ENCODE peak calls at places on chromosomes 7 and 10, in six cellular contexts. One of them, this sample, is unnamed.

GRCh38 chr7:139772115-139772514 is 5.7 kb downstream of the HIPK2 start:
- DNase-seq in CD8-positive, alpha-beta memory T cell: no peak
- DNase-seq in AML-193: no peak
- DNase-seq in activated CD8-positive, alpha-beta memory T cell treated with anti-CD3 and anti-CD28 coated beads, Interleukin-2, amount 50 U/mL, for 48 hours: no peak
- DNase-seq in EH: no peak
- DNase-seq in EL: no peak
- DNase-seq in this sample: no peak

GRCh38 chr7:113199841-113200240 is 81.5 kb upstream of the SMIM30 start:
- DNase-seq in activated CD8-positive, alpha-beta memory T cell treated with anti-CD3 and anti-CD28 coated beads, Interleukin-2, amount 50 U/mL, for 48 hours: no peak
- DNase-seq in CD8-positive, alpha-beta memory T cell: no peak
- DNase-seq in EH: peak; percentile 78
- DNase-seq in EL: peak; percentile 66
- DNase-seq in AML-193: no peak
- DNase-seq in this sample: no peak

GRCh38 chr7:17123020-17123419 is 175.4 kb upstream of the AHR start:
- DNase-seq in activated CD8-positive, alpha-beta memory T cell treated with anti-CD3 and anti-CD28 coated beads, Interleukin-2, amount 50 U/mL, for 48 hours: no peak
- DNase-seq in EL: peak; percentile 89
- DNase-seq in EH: peak; percentile 95
- DNase-seq in AML-193: peak; percentile 63
- DNase-seq in CD8-positive, alpha-beta memory T cell: no peak
- DNase-seq in this sample: no peak

GRCh38 chr7:123966936-123967335 is 41.9 kb downstream of the SPAM1 start:
- DNase-seq in EH: no peak
- DNase-seq in CD8-positive, alpha-beta memory T cell: no peak
- DNase-seq in EL: no peak
- DNase-seq in activated CD8-positive, alpha-beta memory T cell treated with anti-CD3 and anti-CD28 coated beads, Interleukin-2, amount 50 U/mL, for 48 hours: no peak
- DNase-seq in AML-193: peak; percentile 42
- DNase-seq in this sample: no peak

GRCh38 chr7:45235905-45236304 is 78.3 kb downstream of the RAMP3 start:
- DNase-seq in activated CD8-positive, alpha-beta memory T cell treated with anti-CD3 and anti-CD28 coated beads, Interleukin-2, amount 50 U/mL, for 48 hours: no peak
- DNase-seq in AML-193: no peak
- DNase-seq in CD8-positive, alpha-beta memory T cell: no peak
- DNase-seq in EL: no peak
- DNase-seq in EH: no peak
- DNase-seq in this sample: no peak

GRCh38 chr7:40761757-40762342 is 627.0 kb downstream of the SUGCT start:
- DNase-seq in CD8-positive, alpha-beta memory T cell: no peak
- DNase-seq in EH: no peak
- DNase-seq in EL: no peak
- DNase-seq in activated CD8-positive, alpha-beta memory T cell treated with anti-CD3 and anti-CD28 coated beads, Interleukin-2, amount 50 U/mL, for 48 hours: no peak
- DNase-seq in AML-193: no peak
- DNase-seq in this sample: no peak

GRCh38 chr10:87661861-87662785 is 2.4 kb downstream of the PAPSS2 start:
- DNase-seq in CD8-positive, alpha-beta memory T cell: no peak
- DNase-seq in EH: peak; percentile 50
- DNase-seq in activated CD8-positive, alpha-beta memory T cell treated with anti-CD3 and anti-CD28 coated beads, Interleukin-2, amount 50 U/mL, for 48 hours: no peak
- DNase-seq in AML-193: no peak
- DNase-seq in EL: peak; percentile 67
- DNase-seq in this sample: no peak

GRCh38 chr10:71972746-71973695 is 8.8 kb downstream of the CHST3 start:
- DNase-seq in EH: peak; percentile 53
- DNase-seq in EL: peak; percentile 50
- DNase-seq in CD8-positive, alpha-beta memory T cell: no peak
- DNase-seq in activated CD8-positive, alpha-beta memory T cell treated with anti-CD3 and anti-CD28 coated beads, Interleukin-2, amount 50 U/mL, for 48 hours: no peak
- DNase-seq in AML-193: no peak
- DNase-seq in this sample: no peak

GRCh38 chr10:66822801-66823200 is 103.0 kb upstream of the LRRTM3 start:
- DNase-seq in activated CD8-positive, alpha-beta memory T cell treated with anti-CD3 and anti-CD28 coated beads, Interleukin-2, amount 50 U/mL, for 48 hours: no peak
- DNase-seq in CD8-positive, alpha-beta memory T cell: no peak
- DNase-seq in EH: no peak
- DNase-seq in AML-193: no peak
- DNase-seq in EL: no peak
- DNase-seq in this sample: no peak

GRCh38 chr10:121926669-121927360 is 1.0 kb downstream of the ATE1 start:
- DNase-seq in EH: peak; percentile 24
- DNase-seq in CD8-positive, alpha-beta memory T cell: peak; percentile 3
- DNase-seq in activated CD8-positive, alpha-beta memory T cell treated with anti-CD3 and anti-CD28 coated beads, Interleukin-2, amount 50 U/mL, for 48 hours: no peak
- DNase-seq in AML-193: peak; percentile 4
- DNase-seq in EL: peak; percentile 33
- DNase-seq in this sample: no peak

GRCh38 chr10:74822583-74823089 is 3.8 kb upstream of the KAT6B start:
- DNase-seq in EH: peak; percentile 87
- DNase-seq in CD8-positive, alpha-beta memory T cell: no peak
- DNase-seq in activated CD8-positive, alpha-beta memory T cell treated with anti-CD3 and anti-CD28 coated beads, Interleukin-2, amount 50 U/mL, for 48 hours: no peak
- DNase-seq in AML-193: no peak
- DNase-seq in EL: peak; percentile 29
- DNase-seq in this sample: no peak

GRCh38 chr10:53153831-53154230 is 381.2 kb upstream of the MBL2 start:
- DNase-seq in AML-193: no peak
- DNase-seq in EH: no peak
- DNase-seq in activated CD8-positive, alpha-beta memory T cell treated with anti-CD3 and anti-CD28 coated beads, Interleukin-2, amount 50 U/mL, for 48 hours: no peak
- DNase-seq in CD8-positive, alpha-beta memory T cell: no peak
- DNase-seq in EL: no peak
- DNase-seq in this sample: no peak

GRCh38 chr7:28410628-28411578 is 1.4 kb upstream of the CREB5 start:
- DNase-seq in EH: peak; percentile 10
- DNase-seq in activated CD8-positive, alpha-beta memory T cell treated with anti-CD3 and anti-CD28 coated beads, Interleukin-2, amount 50 U/mL, for 48 hours: peak; percentile 54
- DNase-seq in AML-193: peak; percentile 55
- DNase-seq in CD8-positive, alpha-beta memory T cell: no peak
- DNase-seq in EL: peak; percentile 51
- DNase-seq in this sample: peak; percentile 33

GRCh38 chr10:21260060-21260792 is 265.3 kb downstream of the SKIDA1 start:
- DNase-seq in activated CD8-positive, alpha-beta memory T cell treated with anti-CD3 and anti-CD28 coated beads, Interleukin-2, amount 50 U/mL, for 48 hours: no peak
- DNase-seq in EL: no peak
- DNase-seq in AML-193: no peak
- DNase-seq in EH: peak; percentile 11
- DNase-seq in CD8-positive, alpha-beta memory T cell: no peak
- DNase-seq in this sample: no peak

GRCh38 chr10:84328303-84329093 is at the start of gene CCSER2:
- DNase-seq in activated CD8-positive, alpha-beta memory T cell treated with anti-CD3 and anti-CD28 coated beads, Interleukin-2, amount 50 U/mL, for 48 hours: peak; percentile 99
- DNase-seq in CD8-positive, alpha-beta memory T cell: peak; percentile 93
- DNase-seq in EL: peak; percentile 95
- DNase-seq in EH: peak; percentile 94
- DNase-seq in AML-193: peak; percentile 76
- DNase-seq in this sample: no peak

GRCh38 chr10:65265451-65265954 is 1660.3 kb upstream of the LRRTM3 start:
- DNase-seq in AML-193: no peak
- DNase-seq in activated CD8-positive, alpha-beta memory T cell treated with anti-CD3 and anti-CD28 coated beads, Interleukin-2, amount 50 U/mL, for 48 hours: no peak
- DNase-seq in EL: no peak
- DNase-seq in CD8-positive, alpha-beta memory T cell: no peak
- DNase-seq in EH: no peak
- DNase-seq in this sample: no peak

GRCh38 chr7:135095450-135095849 is 52.4 kb upstream of the TMEM140 start:
- DNase-seq in EL: no peak
- DNase-seq in AML-193: no peak
- DNase-seq in EH: no peak
- DNase-seq in CD8-positive, alpha-beta memory T cell: no peak
- DNase-seq in activated CD8-positive, alpha-beta memory T cell treated with anti-CD3 and anti-CD28 coated beads, Interleukin-2, amount 50 U/mL, for 48 hours: no peak
- DNase-seq in this sample: no peak

GRCh38 chr10:13253726-13254125 is 19.6 kb upstream of the UCMA start:
- DNase-seq in EH: no peak
- DNase-seq in EL: no peak
- DNase-seq in AML-193: no peak
- DNase-seq in CD8-positive, alpha-beta memory T cell: no peak
- DNase-seq in activated CD8-positive, alpha-beta memory T cell treated with anti-CD3 and anti-CD28 coated beads, Interleukin-2, amount 50 U/mL, for 48 hours: no peak
- DNase-seq in this sample: no peak

GRCh38 chr10:47266602-47267001 is 33.4 kb upstream of the GDF10 start:
- DNase-seq in CD8-positive, alpha-beta memory T cell: no peak
- DNase-seq in activated CD8-positive, alpha-beta memory T cell treated with anti-CD3 and anti-CD28 coated beads, Interleukin-2, amount 50 U/mL, for 48 hours: peak; percentile 45
- DNase-seq in EH: no peak
- DNase-seq in AML-193: no peak
- DNase-seq in EL: no peak
- DNase-seq in this sample: no peak

GRCh38 chr10:14658331-14659122 is 116.2 kb downstream of the FAM107B start:
- DNase-seq in activated CD8-positive, alpha-beta memory T cell treated with anti-CD3 and anti-CD28 coated beads, Interleukin-2, amount 50 U/mL, for 48 hours: no peak
- DNase-seq in EH: peak; percentile 89
- DNase-seq in AML-193: no peak
- DNase-seq in EL: peak; percentile 81
- DNase-seq in CD8-positive, alpha-beta memory T cell: no peak
- DNase-seq in this sample: no peak

GRCh38 chr7:88141025-88141424 is 78.8 kb downstream of the SRI start:
- DNase-seq in EL: no peak
- DNase-seq in AML-193: no peak
- DNase-seq in EH: no peak
- DNase-seq in CD8-positive, alpha-beta memory T cell: no peak
- DNase-seq in activated CD8-positive, alpha-beta memory T cell treated with anti-CD3 and anti-CD28 coated beads, Interleukin-2, amount 50 U/mL, for 48 hours: no peak
- DNase-seq in this sample: no peak

GRCh38 chr7:25583655-25584054 is 355.4 kb upstream of the NPVF start:
- DNase-seq in EH: no peak
- DNase-seq in activated CD8-positive, alpha-beta memory T cell treated with anti-CD3 and anti-CD28 coated beads, Interleukin-2, amount 50 U/mL, for 48 hours: no peak
- DNase-seq in EL: no peak
- DNase-seq in CD8-positive, alpha-beta memory T cell: no peak
- DNase-seq in AML-193: no peak
- DNase-seq in this sample: no peak

GRCh38 chr7:117034851-117035462 is 81.7 kb downstream of the ST7 start:
- DNase-seq in EL: no peak
- DNase-seq in AML-193: no peak
- DNase-seq in CD8-positive, alpha-beta memory T cell: no peak
- DNase-seq in activated CD8-positive, alpha-beta memory T cell treated with anti-CD3 and anti-CD28 coated beads, Interleukin-2, amount 50 U/mL, for 48 hours: no peak
- DNase-seq in EH: peak; percentile 32
- DNase-seq in this sample: no peak

GRCh38 chr10:95331596-95332130 is 40.9 kb upstream of the PDLIM1 start:
- DNase-seq in EH: no peak
- DNase-seq in AML-193: no peak
- DNase-seq in CD8-positive, alpha-beta memory T cell: no peak
- DNase-seq in activated CD8-positive, alpha-beta memory T cell treated with anti-CD3 and anti-CD28 coated beads, Interleukin-2, amount 50 U/mL, for 48 hours: no peak
- DNase-seq in EL: no peak
- DNase-seq in this sample: no peak

GRCh38 chr7:100901921-100902332 is 6.2 kb upstream of the ACHE start:
- DNase-seq in activated CD8-positive, alpha-beta memory T cell treated with anti-CD3 and anti-CD28 coated beads, Interleukin-2, amount 50 U/mL, for 48 hours: no peak
- DNase-seq in EH: no peak
- DNase-seq in AML-193: no peak
- DNase-seq in CD8-positive, alpha-beta memory T cell: no peak
- DNase-seq in EL: no peak
- DNase-seq in this sample: no peak

GRCh38 chr10:78458983-78459638 is 425.4 kb downstream of the RPS24 start:
- DNase-seq in EH: peak; percentile 82
- DNase-seq in CD8-positive, alpha-beta memory T cell: no peak
- DNase-seq in EL: peak; percentile 77
- DNase-seq in AML-193: no peak
- DNase-seq in activated CD8-positive, alpha-beta memory T cell treated with anti-CD3 and anti-CD28 coated beads, Interleukin-2, amount 50 U/mL, for 48 hours: no peak
- DNase-seq in this sample: no peak

GRCh38 chr10:31004611-31005193 is 27.0 kb downstream of the ZNF438 start:
- DNase-seq in AML-193: no peak
- DNase-seq in EL: peak; percentile 88
- DNase-seq in CD8-positive, alpha-beta memory T cell: no peak
- DNase-seq in activated CD8-positive, alpha-beta memory T cell treated with anti-CD3 and anti-CD28 coated beads, Interleukin-2, amount 50 U/mL, for 48 hours: no peak
- DNase-seq in EH: peak; percentile 90
- DNase-seq in this sample: no peak

GRCh38 chr7:72406820-72407403 is 5.2 kb downstream of the CALN1 start:
- DNase-seq in AML-193: no peak
- DNase-seq in EH: no peak
- DNase-seq in CD8-positive, alpha-beta memory T cell: no peak
- DNase-seq in EL: no peak
- DNase-seq in activated CD8-positive, alpha-beta memory T cell treated with anti-CD3 and anti-CD28 coated beads, Interleukin-2, amount 50 U/mL, for 48 hours: no peak
- DNase-seq in this sample: no peak

GRCh38 chr7:131604841-131605279 is 48.4 kb upstream of the PODXL start:
- DNase-seq in activated CD8-positive, alpha-beta memory T cell treated with anti-CD3 and anti-CD28 coated beads, Interleukin-2, amount 50 U/mL, for 48 hours: no peak
- DNase-seq in EH: peak; percentile 98
- DNase-seq in EL: peak; percentile 97
- DNase-seq in AML-193: no peak
- DNase-seq in CD8-positive, alpha-beta memory T cell: no peak
- DNase-seq in this sample: no peak

GRCh38 chr7:40595129-40595528 is 460.3 kb downstream of the SUGCT start:
- DNase-seq in EL: no peak
- DNase-seq in EH: peak; percentile 44
- DNase-seq in activated CD8-positive, alpha-beta memory T cell treated with anti-CD3 and anti-CD28 coated beads, Interleukin-2, amount 50 U/mL, for 48 hours: no peak
- DNase-seq in AML-193: no peak
- DNase-seq in CD8-positive, alpha-beta memory T cell: no peak
- DNase-seq in this sample: no peak

GRCh38 chr10:112361951-112362770 is 11.8 kb upstream of the ACSL5 start:
- DNase-seq in AML-193: no peak
- DNase-seq in EL: peak; percentile 77
- DNase-seq in activated CD8-positive, alpha-beta memory T cell treated with anti-CD3 and anti-CD28 coated beads, Interleukin-2, amount 50 U/mL, for 48 hours: no peak
- DNase-seq in EH: peak; percentile 75
- DNase-seq in CD8-positive, alpha-beta memory T cell: no peak
- DNase-seq in this sample: no peak

GRCh38 chr10:79018591-79019011 is 50.2 kb upstream of the ZMIZ1 start:
- DNase-seq in EH: peak; percentile 81
- DNase-seq in activated CD8-positive, alpha-beta memory T cell treated with anti-CD3 and anti-CD28 coated beads, Interleukin-2, amount 50 U/mL, for 48 hours: no peak
- DNase-seq in EL: no peak
- DNase-seq in AML-193: no peak
- DNase-seq in CD8-positive, alpha-beta memory T cell: no peak
- DNase-seq in this sample: no peak

GRCh38 chr7:31896929-31897328 is 173.3 kb downstream of the PDE1C start:
- DNase-seq in EL: no peak
- DNase-seq in activated CD8-positive, alpha-beta memory T cell treated with anti-CD3 and anti-CD28 coated beads, Interleukin-2, amount 50 U/mL, for 48 hours: no peak
- DNase-seq in EH: peak; percentile 55
- DNase-seq in CD8-positive, alpha-beta memory T cell: no peak
- DNase-seq in AML-193: no peak
- DNase-seq in this sample: no peak